ENCODE peak calls at places on chromosome 4, in seven cellular contexts. One of them, this sample, is unnamed.

GRCh38 chr4:16694491-16695276 is 203.8 kb downstream of the LDB2 start:
- DNase-seq in fibroblast of pulmonary artery: no peak
- DNase-seq in fibroblast of mammary gland: peak
- DNase-seq in GM12878: no peak
- DNase-seq in lower leg skin: no peak
- DNase-seq in heart left ventricle: no peak
- DNase-seq in CD8-positive, alpha-beta T cell: no peak
- DNase-seq in this sample: no peak

GRCh38 chr4:98711526-98711925 is 53.1 kb upstream of the TSPAN5 start:
- DNase-seq in heart left ventricle: no peak
- DNase-seq in fibroblast of pulmonary artery: no peak
- DNase-seq in fibroblast of mammary gland: no peak
- DNase-seq in lower leg skin: no peak
- DNase-seq in GM12878: no peak
- DNase-seq in CD8-positive, alpha-beta T cell: no peak
- DNase-seq in this sample: no peak

GRCh38 chr4:20430555-20430954 is 178.8 kb downstream of the SLIT2 start:
- DNase-seq in CD8-positive, alpha-beta T cell: no peak
- DNase-seq in fibroblast of mammary gland: peak
- DNase-seq in heart left ventricle: no peak
- DNase-seq in lower leg skin: no peak
- DNase-seq in GM12878: no peak
- DNase-seq in fibroblast of pulmonary artery: no peak
- DNase-seq in this sample: no peak

GRCh38 chr4:161320377-161320776 is 843.4 kb downstream of the FSTL5 start:
- DNase-seq in fibroblast of pulmonary artery: peak
- DNase-seq in heart left ventricle: no peak
- DNase-seq in fibroblast of mammary gland: no peak
- DNase-seq in GM12878: no peak
- DNase-seq in lower leg skin: no peak
- DNase-seq in CD8-positive, alpha-beta T cell: no peak
- DNase-seq in this sample: no peak

GRCh38 chr4:76002176-76002575 is 5.1 kb downstream of the CXCL9 start:
- DNase-seq in fibroblast of pulmonary artery: peak
- DNase-seq in heart left ventricle: no peak
- DNase-seq in lower leg skin: no peak
- DNase-seq in GM12878: no peak
- DNase-seq in fibroblast of mammary gland: peak
- DNase-seq in CD8-positive, alpha-beta T cell: no peak
- DNase-seq in this sample: no peak

GRCh38 chr4:123023647-123024046 is 101.2 kb upstream of the NUDT6 start:
- DNase-seq in fibroblast of mammary gland: no peak
- DNase-seq in CD8-positive, alpha-beta T cell: no peak
- DNase-seq in lower leg skin: no peak
- DNase-seq in GM12878: no peak
- DNase-seq in heart left ventricle: no peak
- DNase-seq in fibroblast of pulmonary artery: no peak
- DNase-seq in this sample: no peak

GRCh38 chr4:61500883-61501282 is 300.8 kb downstream of the ADGRL3 start:
- DNase-seq in lower leg skin: no peak
- DNase-seq in heart left ventricle: no peak
- DNase-seq in fibroblast of mammary gland: peak
- DNase-seq in GM12878: no peak
- DNase-seq in CD8-positive, alpha-beta T cell: no peak
- DNase-seq in fibroblast of pulmonary artery: peak
- DNase-seq in this sample: no peak

GRCh38 chr4:73780834-73781233 is 40.5 kb downstream of the CXCL8 start:
- DNase-seq in fibroblast of mammary gland: no peak
- DNase-seq in lower leg skin: no peak
- DNase-seq in heart left ventricle: no peak
- DNase-seq in fibroblast of pulmonary artery: no peak
- DNase-seq in CD8-positive, alpha-beta T cell: no peak
- DNase-seq in GM12878: no peak
- DNase-seq in this sample: no peak

GRCh38 chr4:169132561-169133305 is 122.7 kb upstream of the CBR4 start:
- DNase-seq in heart left ventricle: no peak
- DNase-seq in fibroblast of pulmonary artery: no peak
- DNase-seq in GM12878: no peak
- DNase-seq in lower leg skin: no peak
- DNase-seq in CD8-positive, alpha-beta T cell: no peak
- DNase-seq in fibroblast of mammary gland: peak
- DNase-seq in this sample: no peak

GRCh38 chr4:71187399-71188196 is 151.2 kb upstream of the SLC4A4 start:
- DNase-seq in lower leg skin: peak
- DNase-seq in GM12878: no peak
- DNase-seq in heart left ventricle: peak
- DNase-seq in CD8-positive, alpha-beta T cell: no peak
- DNase-seq in fibroblast of pulmonary artery: no peak
- DNase-seq in fibroblast of mammary gland: no peak
- DNase-seq in this sample: peak

GRCh38 chr4:153141238-153141637 is 63.0 kb upstream of the TRIM2 start:
- DNase-seq in fibroblast of pulmonary artery: no peak
- DNase-seq in fibroblast of mammary gland: no peak
- DNase-seq in GM12878: no peak
- DNase-seq in lower leg skin: no peak
- DNase-seq in CD8-positive, alpha-beta T cell: no peak
- DNase-seq in heart left ventricle: no peak
- DNase-seq in this sample: no peak

GRCh38 chr4:1872918-1873269 is 1.7 kb downstream of the NSD2 start:
- DNase-seq in heart left ventricle: no peak
- DNase-seq in lower leg skin: no peak
- DNase-seq in GM12878: no peak
- DNase-seq in CD8-positive, alpha-beta T cell: no peak
- DNase-seq in fibroblast of pulmonary artery: peak
- DNase-seq in fibroblast of mammary gland: peak
- DNase-seq in this sample: no peak

GRCh38 chr4:57190651-57191481 is 80.7 kb upstream of the IGFBP7 start:
- DNase-seq in CD8-positive, alpha-beta T cell: no peak
- DNase-seq in heart left ventricle: no peak
- DNase-seq in fibroblast of mammary gland: peak
- DNase-seq in lower leg skin: no peak
- DNase-seq in fibroblast of pulmonary artery: peak
- DNase-seq in GM12878: no peak
- DNase-seq in this sample: no peak

GRCh38 chr4:123746981-123747380 is 350.4 kb downstream of the SPRY1 start:
- DNase-seq in heart left ventricle: no peak
- DNase-seq in lower leg skin: no peak
- DNase-seq in fibroblast of mammary gland: no peak
- DNase-seq in fibroblast of pulmonary artery: peak
- DNase-seq in CD8-positive, alpha-beta T cell: no peak
- DNase-seq in GM12878: no peak
- DNase-seq in this sample: no peak

GRCh38 chr4:8537041-8537461 is 43.1 kb upstream of the GPR78 start:
- DNase-seq in fibroblast of pulmonary artery: peak
- DNase-seq in fibroblast of mammary gland: peak
- DNase-seq in lower leg skin: peak
- DNase-seq in heart left ventricle: no peak
- DNase-seq in GM12878: peak
- DNase-seq in CD8-positive, alpha-beta T cell: no peak
- DNase-seq in this sample: peak

GRCh38 chr4:84582988-84583870 is at the start of gene CDS1:
- DNase-seq in heart left ventricle: peak
- DNase-seq in fibroblast of mammary gland: no peak
- DNase-seq in fibroblast of pulmonary artery: no peak
- DNase-seq in CD8-positive, alpha-beta T cell: no peak
- DNase-seq in lower leg skin: peak
- DNase-seq in GM12878: no peak
- DNase-seq in this sample: peak

GRCh38 chr4:98516042-98516440 is 142.4 kb downstream of the TSPAN5 start:
- DNase-seq in GM12878: no peak
- DNase-seq in lower leg skin: no peak
- DNase-seq in fibroblast of pulmonary artery: peak
- DNase-seq in heart left ventricle: no peak
- DNase-seq in CD8-positive, alpha-beta T cell: no peak
- DNase-seq in fibroblast of mammary gland: peak
- DNase-seq in this sample: no peak

DNA sequence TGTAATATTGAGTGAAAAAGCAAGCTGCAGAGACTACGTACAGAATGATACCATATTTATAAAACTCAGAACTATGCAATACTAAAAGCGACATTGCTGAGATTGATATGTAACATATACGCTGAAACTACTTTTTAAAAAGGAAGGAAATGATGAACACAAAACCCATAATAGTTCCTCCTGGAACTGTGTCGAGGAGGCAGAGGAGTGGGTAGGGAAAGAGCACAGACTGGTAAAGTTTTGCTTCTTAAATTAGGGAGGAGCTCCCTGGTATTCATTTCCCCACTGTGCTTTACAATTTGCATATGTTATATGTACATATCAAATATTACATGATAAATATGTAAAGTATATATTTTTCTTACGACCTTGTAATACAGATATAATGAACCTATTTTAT is 13.9 kb downstream of the UFSP2 start:
- DNase-seq in fibroblast of mammary gland: no peak
- DNase-seq in lower leg skin: no peak
- DNase-seq in heart left ventricle: no peak
- DNase-seq in fibroblast of pulmonary artery: no peak
- DNase-seq in GM12878: no peak
- DNase-seq in CD8-positive, alpha-beta T cell: no peak
- DNase-seq in this sample: no peak
- H3K4me3 ChIP-seq in fibroblast of mammary gland: no peak
- H3K4me3 ChIP-seq in lower leg skin: no peak
- H3K4me3 ChIP-seq in heart left ventricle: no peak
- H3K4me3 ChIP-seq in fibroblast of pulmonary artery: no peak
- H3K4me3 ChIP-seq in GM12878: no peak
- H3K4me3 ChIP-seq in CD8-positive, alpha-beta T cell: no peak
- H3K4me3 ChIP-seq in this sample: no peak

GRCh38 chr4:88014506-88014905 is 7.1 kb downstream of the PKD2 start:
- DNase-seq in CD8-positive, alpha-beta T cell: no peak
- DNase-seq in heart left ventricle: no peak
- DNase-seq in fibroblast of mammary gland: no peak
- DNase-seq in lower leg skin: no peak
- DNase-seq in GM12878: no peak
- DNase-seq in fibroblast of pulmonary artery: no peak
- DNase-seq in this sample: no peak

GRCh38 chr4:88010921-88011320 is 3.5 kb downstream of the PKD2 start:
- DNase-seq in heart left ventricle: no peak
- DNase-seq in fibroblast of pulmonary artery: no peak
- DNase-seq in CD8-positive, alpha-beta T cell: no peak
- DNase-seq in GM12878: no peak
- DNase-seq in fibroblast of mammary gland: peak
- DNase-seq in lower leg skin: no peak
- DNase-seq in this sample: no peak

GRCh38 chr4:88009871-88010270 is 2.4 kb downstream of the PKD2 start:
- DNase-seq in fibroblast of mammary gland: peak
- DNase-seq in CD8-positive, alpha-beta T cell: no peak
- DNase-seq in fibroblast of pulmonary artery: no peak
- DNase-seq in lower leg skin: no peak
- DNase-seq in heart left ventricle: no peak
- DNase-seq in GM12878: no peak
- DNase-seq in this sample: no peak

GRCh38 chr4:88015659-88016295 is 8.3 kb downstream of the PKD2 start:
- DNase-seq in fibroblast of pulmonary artery: no peak
- DNase-seq in fibroblast of mammary gland: no peak
- DNase-seq in GM12878: no peak
- DNase-seq in lower leg skin: no peak
- DNase-seq in CD8-positive, alpha-beta T cell: no peak
- DNase-seq in heart left ventricle: no peak
- DNase-seq in this sample: no peak

DNA sequence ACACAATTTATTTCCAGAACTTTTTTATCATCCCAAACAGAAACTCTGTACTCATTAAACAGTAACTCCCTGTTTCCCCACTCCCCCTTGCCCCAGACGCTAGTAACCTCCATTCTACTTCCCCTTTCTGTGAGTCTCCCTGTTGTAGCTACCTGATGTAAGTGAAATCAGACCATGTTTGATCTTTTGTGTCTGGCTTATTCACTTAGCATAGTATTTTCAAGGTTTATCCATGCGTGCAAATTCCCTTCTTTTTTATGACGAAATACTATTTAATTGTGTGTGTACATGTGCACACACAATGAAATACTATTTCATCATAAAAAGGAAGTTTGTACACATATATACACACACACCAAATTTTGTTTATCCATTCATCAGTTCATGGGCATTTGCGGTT is 5.2 kb downstream of the PKD2 start:
- DNase-seq in lower leg skin: no peak
- DNase-seq in GM12878: no peak
- DNase-seq in heart left ventricle: no peak
- DNase-seq in CD8-positive, alpha-beta T cell: no peak
- DNase-seq in fibroblast of pulmonary artery: no peak
- DNase-seq in fibroblast of mammary gland: no peak
- DNase-seq in this sample: no peak
- H3K4me3 ChIP-seq in lower leg skin: no peak
- H3K4me3 ChIP-seq in GM12878: peak
- H3K4me3 ChIP-seq in heart left ventricle: no peak
- H3K4me3 ChIP-seq in CD8-positive, alpha-beta T cell: no peak
- H3K4me3 ChIP-seq in fibroblast of pulmonary artery: no peak
- H3K4me3 ChIP-seq in fibroblast of mammary gland: no peak
- H3K4me3 ChIP-seq in this sample: no peak

DNA sequence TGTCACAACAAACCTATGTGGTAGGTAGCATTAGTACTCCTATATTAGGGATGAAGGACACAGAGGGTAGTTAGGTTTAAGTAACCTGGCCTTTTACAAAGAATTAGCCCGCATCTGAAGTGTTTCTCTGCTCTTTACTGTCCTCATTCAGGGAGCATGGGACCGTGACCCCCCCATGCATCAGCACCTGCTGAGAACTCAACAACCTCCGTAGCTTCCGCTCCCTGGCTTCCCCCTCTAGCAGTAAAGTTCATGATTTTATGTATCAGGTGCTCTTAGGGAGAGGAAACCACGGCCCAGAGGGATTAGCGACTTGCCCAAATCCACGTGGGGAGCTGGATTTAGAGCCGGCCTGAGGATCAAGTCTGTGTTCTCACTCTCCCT is 284.6 kb upstream of the GATB start:
- DNase-seq in fibroblast of pulmonary artery: no peak
- DNase-seq in GM12878: no peak
- DNase-seq in heart left ventricle: no peak
- DNase-seq in fibroblast of mammary gland: no peak
- DNase-seq in lower leg skin: no peak
- DNase-seq in CD8-positive, alpha-beta T cell: no peak
- DNase-seq in this sample: no peak
- H3K4me3 ChIP-seq in fibroblast of pulmonary artery: no peak
- H3K4me3 ChIP-seq in GM12878: no peak
- H3K4me3 ChIP-seq in heart left ventricle: no peak
- H3K4me3 ChIP-seq in fibroblast of mammary gland: no peak
- H3K4me3 ChIP-seq in lower leg skin: no peak
- H3K4me3 ChIP-seq in CD8-positive, alpha-beta T cell: no peak
- H3K4me3 ChIP-seq in this sample: peak

DNA sequence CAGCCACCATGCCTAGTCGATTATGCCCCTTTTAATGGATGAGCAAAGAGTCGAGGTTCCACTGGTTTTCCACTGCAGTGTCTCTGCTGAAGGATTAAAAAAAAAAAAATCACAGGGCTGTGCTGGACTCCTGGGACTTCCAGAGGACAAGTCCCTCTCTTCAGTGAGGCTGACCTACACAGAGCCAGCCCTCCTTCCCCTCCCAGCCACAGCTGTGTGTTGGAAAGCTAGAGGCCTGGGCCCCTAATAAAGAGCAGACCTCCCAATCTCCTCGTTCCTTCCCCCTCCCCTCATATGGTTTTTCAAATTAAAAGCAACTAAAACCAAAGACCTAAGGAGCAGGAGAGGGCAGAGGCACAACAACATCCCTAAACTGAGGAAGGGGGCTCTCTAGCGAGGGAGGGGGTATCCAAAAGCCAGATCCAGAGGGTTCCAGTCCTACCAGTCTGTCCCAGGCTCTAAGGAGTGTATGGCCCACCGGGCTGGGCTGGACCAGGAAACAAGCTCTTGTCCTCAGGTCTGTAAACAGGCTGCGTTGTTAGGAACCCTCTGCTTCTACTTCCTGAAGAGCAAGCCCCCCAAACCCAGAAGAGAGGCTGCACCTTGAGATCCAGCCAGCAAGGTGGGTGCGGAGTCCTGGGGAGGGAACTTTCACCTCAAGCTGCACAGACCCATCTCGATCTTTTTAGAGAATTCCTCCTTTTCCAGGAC is 4.0 kb upstream of the PDGFRA start:
- DNase-seq in fibroblast of mammary gland: no peak
- DNase-seq in CD8-positive, alpha-beta T cell: no peak
- DNase-seq in lower leg skin: no peak
- DNase-seq in GM12878: no peak
- DNase-seq in fibroblast of pulmonary artery: no peak
- DNase-seq in heart left ventricle: no peak
- DNase-seq in this sample: no peak
- H3K4me3 ChIP-seq in fibroblast of mammary gland: no peak
- H3K4me3 ChIP-seq in CD8-positive, alpha-beta T cell: no peak
- H3K4me3 ChIP-seq in lower leg skin: no peak
- H3K4me3 ChIP-seq in GM12878: no peak
- H3K4me3 ChIP-seq in fibroblast of pulmonary artery: no peak
- H3K4me3 ChIP-seq in heart left ventricle: no peak
- H3K4me3 ChIP-seq in this sample: no peak

This sample was measured in heart right ventricle.